ENCODE peak calls at places on chromosomes 4 and X, in ten cellular contexts. One of them, this sample, is unnamed.

GRCh38 chrX:117196481-117196880 is 733.7 kb upstream of the CT83 start:
- DNase-seq in NCI-H1105 treated with DMSO at 0.1 percent for 48 hours: no peak
- DNase-seq in NCI-H774: no peak
- DNase-seq in RWPE1: no peak
- DNase-seq in nephron progenitor cell: no peak
- DNase-seq in midbrain: no peak
- DNase-seq in sciatic nerve: no peak
- DNase-seq in osteocyte: no peak
- DNase-seq in posterior cingulate gyrus: peak
- DNase-seq in iris pigment epithelial cell: no peak
- DNase-seq in this sample: no peak

GRCh38 chr4:186067757-186068385 is 1.1 kb upstream of the TLR3 start:
- DNase-seq in iris pigment epithelial cell: peak
- DNase-seq in midbrain: peak
- DNase-seq in posterior cingulate gyrus: peak
- DNase-seq in sciatic nerve: peak
- DNase-seq in nephron progenitor cell: peak
- DNase-seq in NCI-H774: peak
- DNase-seq in osteocyte: no peak
- DNase-seq in NCI-H1105 treated with DMSO at 0.1 percent for 48 hours: peak
- DNase-seq in RWPE1: no peak
- DNase-seq in this sample: peak

GRCh38 chr4:39606747-39607146 is 31.9 kb downstream of the SMIM14 start:
- DNase-seq in posterior cingulate gyrus: no peak
- DNase-seq in iris pigment epithelial cell: no peak
- DNase-seq in sciatic nerve: no peak
- DNase-seq in nephron progenitor cell: no peak
- DNase-seq in NCI-H774: no peak
- DNase-seq in RWPE1: no peak
- DNase-seq in osteocyte: no peak
- DNase-seq in midbrain: no peak
- DNase-seq in NCI-H1105 treated with DMSO at 0.1 percent for 48 hours: no peak
- DNase-seq in this sample: no peak

GRCh38 chr4:155001229-155001628 is 207.2 kb upstream of the NPY2R start:
- DNase-seq in iris pigment epithelial cell: no peak
- DNase-seq in osteocyte: no peak
- DNase-seq in sciatic nerve: no peak
- DNase-seq in nephron progenitor cell: no peak
- DNase-seq in NCI-H774: no peak
- DNase-seq in posterior cingulate gyrus: no peak
- DNase-seq in midbrain: no peak
- DNase-seq in RWPE1: no peak
- DNase-seq in NCI-H1105 treated with DMSO at 0.1 percent for 48 hours: no peak
- DNase-seq in this sample: no peak

GRCh38 chrX:153411988-153412574 is 809 bp downstream of the ZFP92 start:
- DNase-seq in nephron progenitor cell: no peak
- DNase-seq in posterior cingulate gyrus: no peak
- DNase-seq in sciatic nerve: no peak
- DNase-seq in midbrain: no peak
- DNase-seq in NCI-H774: no peak
- DNase-seq in NCI-H1105 treated with DMSO at 0.1 percent for 48 hours: peak
- DNase-seq in osteocyte: no peak
- DNase-seq in RWPE1: no peak
- DNase-seq in iris pigment epithelial cell: no peak
- DNase-seq in this sample: no peak

GRCh38 chrX:130118396-130118795 is 8.1 kb upstream of the ELF4 start:
- DNase-seq in iris pigment epithelial cell: peak
- DNase-seq in nephron progenitor cell: no peak
- DNase-seq in osteocyte: no peak
- DNase-seq in midbrain: no peak
- DNase-seq in sciatic nerve: no peak
- DNase-seq in posterior cingulate gyrus: peak
- DNase-seq in RWPE1: no peak
- DNase-seq in NCI-H774: no peak
- DNase-seq in NCI-H1105 treated with DMSO at 0.1 percent for 48 hours: no peak
- DNase-seq in this sample: no peak

GRCh38 chr4:130043796-130044195 is 947.8 kb downstream of the C4orf33 start:
- DNase-seq in NCI-H1105 treated with DMSO at 0.1 percent for 48 hours: no peak
- DNase-seq in sciatic nerve: no peak
- DNase-seq in nephron progenitor cell: no peak
- DNase-seq in iris pigment epithelial cell: no peak
- DNase-seq in posterior cingulate gyrus: no peak
- DNase-seq in NCI-H774: no peak
- DNase-seq in RWPE1: no peak
- DNase-seq in midbrain: no peak
- DNase-seq in osteocyte: no peak
- DNase-seq in this sample: no peak

GRCh38 chrX:70613295-70613694 is 168.7 kb downstream of the DLG3 start:
- DNase-seq in RWPE1: no peak
- DNase-seq in osteocyte: no peak
- DNase-seq in midbrain: no peak
- DNase-seq in sciatic nerve: no peak
- DNase-seq in posterior cingulate gyrus: no peak
- DNase-seq in NCI-H774: no peak
- DNase-seq in nephron progenitor cell: no peak
- DNase-seq in NCI-H1105 treated with DMSO at 0.1 percent for 48 hours: no peak
- DNase-seq in iris pigment epithelial cell: no peak
- DNase-seq in this sample: no peak